ENCODE peak calls at places on chromosomes 6 and 20, in ten cellular contexts. W is AG04450; N is aorta; I is heart right ventricle; R is left ventricle myocardium inferior; L is CD4-positive, alpha-beta T cell; F is IMR-90; O is stomach; M is psoas muscle; C is breast epithelium. X is an unnamed sample.
A peak's percentile ranks its signal among the peaks of the same experiment; 100 is the strongest.

GRCh38 chr6:133707456-133707855 is 181.5 kb upstream of the TCF21 start:
- DNase-seq in W (peak; percentile 79), N (no peak), I (no peak), R (no peak), L (no peak), F (peak; percentile 97), O (no peak), M (no peak), C (no peak), X (no peak)

GRCh38 chr20:38842017-38842416 is 36.5 kb downstream of the PPP1R16B start:
- DNase-seq in W (no peak), N (no peak), I (no peak), R (no peak), L (no peak), F (no peak), O (no peak), M (no peak), C (no peak), X (no peak)

GRCh38 chr20:32456869-32457421 is 98.8 kb downstream of the ASXL1 start:
- DNase-seq in W (no peak), N (peak; percentile 86), I (no peak), R (no peak), L (no peak), F (peak; percentile 17), O (peak; percentile 49), M (peak; percentile 61), C (no peak), X (no peak)

GRCh38 chr20:54219751-54220426 is 12.0 kb downstream of the PFDN4 start:
- DNase-seq in W (no peak), N (no peak), I (no peak), R (no peak), L (no peak), F (peak; percentile 63), O (no peak), M (no peak), C (no peak), X (no peak)

GRCh38 chr6:31479933-31480535 is 17.9 kb upstream of the MICB start:
- DNase-seq in W (no peak), N (no peak), I (no peak), R (no peak), L (no peak), F (no peak), O (no peak), M (no peak), C (no peak), X (no peak)

GRCh38 chr6:151665329-151665728 is 142.2 kb upstream of the ESR1 start:
- DNase-seq in W (no peak), N (no peak), I (no peak), R (no peak), L (no peak), F (no peak), O (no peak), M (no peak), C (no peak), X (no peak)

GRCh38 chr20:4560667-4561066 is 161.0 kb upstream of the PRND start:
- DNase-seq in W (peak; percentile 59), N (no peak), I (no peak), R (no peak), L (no peak), F (peak; percentile 86), O (no peak), M (no peak), C (no peak), X (no peak)

GRCh38 chr20:46709459-46710148 is at the start of gene SLC2A10:
- DNase-seq in W (no peak), N (peak; percentile 91), I (peak; percentile 64), R (peak; percentile 66), L (no peak), F (peak; percentile 61), O (peak; percentile 73), M (peak; percentile 74), C (no peak), X (no peak)

GRCh38 chr6:25608562-25609174 is 43.3 kb upstream of the SCGN start:
- DNase-seq in W (no peak), N (no peak), I (no peak), R (no peak), L (no peak), F (no peak), O (no peak), M (no peak), C (no peak), X (no peak)

GRCh38 chr20:58179432-58180099 is 48.9 kb downstream of the ANKRD60 start:
- DNase-seq in W (no peak), N (peak; percentile 89), I (peak; percentile 16), R (peak; percentile 58), L (peak; percentile 72), F (no peak), O (peak; percentile 57), M (peak; percentile 71), C (no peak), X (peak; percentile 55)

GRCh38 chr6:164188861-164189260 is 774.3 kb downstream of the QKI start:
- DNase-seq in W (no peak), N (no peak), I (no peak), R (no peak), L (no peak), F (no peak), O (no peak), M (no peak), C (no peak), X (no peak)

GRCh38 chr6:129105793-129106192 is 222.9 kb downstream of the LAMA2 start:
- DNase-seq in W (no peak), N (no peak), I (no peak), R (no peak), L (no peak), F (peak; percentile 35), O (no peak), M (no peak), C (no peak), X (no peak)

GRCh38 chr6:80969439-80969838 is 783.0 kb downstream of the TENT5A start:
- DNase-seq in W (peak; percentile 4), N (no peak), I (no peak), R (no peak), L (no peak), F (peak; percentile 19), O (no peak), M (no peak), C (no peak), X (no peak)

GRCh38 chr6:89081129-89081422 is 525 bp downstream of the PNRC1 start:
- DNase-seq in W (no peak), N (no peak), I (no peak), R (no peak), L (no peak), F (no peak), O (no peak), M (no peak), C (no peak), X (peak; percentile 24)

DNA sequence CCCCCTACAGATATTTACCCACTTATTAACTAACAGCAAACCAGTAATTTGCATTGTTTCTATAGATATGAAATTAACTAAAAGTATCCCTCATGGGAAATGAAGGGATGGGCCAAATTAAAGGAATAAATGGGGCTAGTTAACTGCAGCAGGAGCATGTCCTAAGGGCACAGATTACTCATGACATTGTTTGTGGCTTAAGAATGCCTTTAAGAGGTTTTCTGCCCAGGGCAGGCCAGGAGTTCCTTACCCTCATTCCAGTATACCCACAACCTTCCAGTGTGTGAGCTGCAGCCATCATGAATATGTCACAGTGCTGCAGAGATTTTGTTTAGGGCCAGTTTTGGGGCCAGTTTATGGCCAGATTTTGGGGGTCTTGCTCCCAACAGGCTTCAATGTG is 1101.9 kb downstream of the PRIM2 start:
- DNase-seq in W (no peak), N (no peak), I (no peak), R (no peak), L (no peak), F (no peak), O (no peak), M (no peak), C (no peak), X (no peak)
- H3K9me3 ChIP-seq in W (peaks cover 3% of the 10 kb centered on the region), N (no peaks in the 10 kb centered on the region), I (peaks cover 44% of the 10 kb centered on the region), R (peaks cover 66% of the 10 kb centered on the region), L (peaks cover 10% of the 10 kb centered on the region), F (no peaks in the 10 kb centered on the region), O (peaks cover 64% of the 10 kb centered on the region), M (peaks cover 15% of the 10 kb centered on the region), C (peaks cover 50% of the 10 kb centered on the region), X (no peaks in the 10 kb centered on the region)

GRCh38 chr20:13587370-13587769 is 51.4 kb downstream of the TASP1 start:
- DNase-seq in W (no peak), N (no peak), I (no peak), R (no peak), L (no peak), F (no peak), O (no peak), M (no peak), C (no peak), X (no peak)
- H3K9me3 ChIP-seq in W (no peaks in the 10 kb centered on the region), N (no peaks in the 10 kb centered on the region), I (peaks cover 19% of the 10 kb centered on the region), R (peaks cover 19% of the 10 kb centered on the region), L (peaks cover 3% of the 10 kb centered on the region), F (peaks cover 3% of the 10 kb centered on the region), O (peaks cover 16% of the 10 kb centered on the region), M (peaks cover 2% of the 10 kb centered on the region), C (peaks cover 12% of the 10 kb centered on the region), X (no peaks in the 10 kb centered on the region)

GRCh38 chr20:49283176-49283702 is 5.4 kb upstream of the ZNFX1 start:
- DNase-seq in W (no peak), N (no peak), I (no peak), R (no peak), L (no peak), F (no peak), O (no peak), M (no peak), C (no peak), X (no peak)

GRCh38 chr20:49285813-49286494 is 8.1 kb upstream of the ZNFX1 start:
- DNase-seq in W (no peak), N (no peak), I (no peak), R (no peak), L (no peak), F (no peak), O (no peak), M (no peak), C (no peak), X (no peak)

GRCh38 chr20:49285233-49285668 is 7.4 kb upstream of the ZNFX1 start:
- DNase-seq in W (no peak), N (no peak), I (no peak), R (no peak), L (no peak), F (no peak), O (no peak), M (no peak), C (no peak), X (no peak)

GRCh38 chr20:49283703-49284625 is 6.1 kb upstream of the ZNFX1 start:
- DNase-seq in W (no peak), N (no peak), I (no peak), R (no peak), L (no peak), F (no peak), O (no peak), M (no peak), C (no peak), X (no peak)

DNA sequence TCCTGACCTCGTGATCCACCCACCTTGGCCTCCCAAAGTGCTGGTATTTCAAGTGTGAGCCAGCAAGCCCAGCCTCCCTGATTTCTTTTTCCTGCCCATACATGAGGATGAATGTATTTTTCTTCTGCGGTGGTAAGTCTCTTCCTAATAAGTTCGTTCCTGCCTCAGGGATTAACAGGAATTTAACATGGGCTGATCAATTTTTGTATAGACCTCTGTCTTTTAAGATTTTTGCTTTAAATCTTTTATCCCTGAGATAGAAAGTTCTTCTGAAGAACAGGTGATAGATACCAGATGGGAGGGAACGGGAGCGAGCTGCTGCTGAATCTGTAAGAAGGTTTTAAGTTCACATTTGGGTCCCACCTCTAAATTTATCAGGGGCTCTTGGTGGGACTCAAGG is 7.0 kb upstream of the ZNFX1 start:
- DNase-seq in W (no peak), N (no peak), I (no peak), R (no peak), L (no peak), F (no peak), O (no peak), M (no peak), C (no peak), X (no peak)
- H3K9me3 ChIP-seq in W (peaks cover 45% of the 10 kb centered on the region), N (peaks cover 14% of the 10 kb centered on the region), I (peaks cover 64% of the 10 kb centered on the region), R (peaks cover 70% of the 10 kb centered on the region), L (peaks cover 88% of the 10 kb centered on the region), F (peaks cover 27% of the 10 kb centered on the region), O (peaks cover 67% of the 10 kb centered on the region), M (peaks cover 15% of the 10 kb centered on the region), C (peaks cover 85% of the 10 kb centered on the region), X (peaks cover 85% of the 10 kb centered on the region)

GRCh38 chr20:21601799-21602198 is 87.9 kb upstream of the NKX2-2 start:
- DNase-seq in W (no peak), N (no peak), I (no peak), R (no peak), L (no peak), F (no peak), O (no peak), M (no peak), C (no peak), X (no peak)
- H3K9me3 ChIP-seq in W (peaks cover 5% of the 10 kb centered on the region), N (peaks cover 5% of the 10 kb centered on the region), I (peaks cover 28% of the 10 kb centered on the region), R (peaks cover 58% of the 10 kb centered on the region), L (peaks cover 22% of the 10 kb centered on the region), F (peaks cover 2% of the 10 kb centered on the region), O (peaks cover 5% of the 10 kb centered on the region), M (no peaks in the 10 kb centered on the region), C (peaks cover 11% of the 10 kb centered on the region), X (no peaks in the 10 kb centered on the region)

X was measured in T-helper 17 cell.